ENCODE peak calls at places on chromosomes 13 and 19, in nine cellular contexts. U, G, F, V, S, K, H, C and Q are unnamed samples.

GRCh38 chr13:102901615-102902305 is 55.9 kb downstream of the ERCC5 start:
- DNase-seq in U (no peak), C (no peak), S (no peak), F (no peak), V (no peak), H (no peak), K (no peak), G (no peak), Q (no peak)

GRCh38 chr13:25217023-25217909 is 45.2 kb upstream of the AMER2 start:
- DNase-seq in S (no peak), K (no peak), U (peak; percentile 46), C (no peak), G (no peak), V (no peak), F (no peak), H (no peak), Q (no peak)

GRCh38 chr13:110756268-110756667 is 42.8 kb downstream of the ING1 start:
- DNase-seq in U (peak; percentile 43), K (no peak), S (no peak), H (no peak), F (no peak), G (no peak), C (no peak), V (no peak), Q (no peak)

GRCh38 chr13:51618626-51619025 is 34.4 kb downstream of the WDFY2 start:
- DNase-seq in H (no peak), U (no peak), V (no peak), C (no peak), F (no peak), K (no peak), G (no peak), S (no peak), Q (no peak)

GRCh38 chr19:5099822-5100221 is 130.9 kb downstream of the KDM4B start:
- DNase-seq in C (no peak), F (no peak), H (no peak), K (no peak), V (no peak), G (no peak), U (no peak), S (no peak), Q (no peak)

GRCh38 chr13:39956036-39956435 is 300.6 kb downstream of the COG6 start:
- DNase-seq in U (peak; percentile 29), V (no peak), K (no peak), C (no peak), G (no peak), S (no peak), H (no peak), F (no peak), Q (no peak)

GRCh38 chr13:111548805-111549204 is 228.4 kb downstream of the TEX29 start:
- DNase-seq in G (no peak), U (no peak), F (no peak), H (no peak), V (peak; percentile 40), S (no peak), K (no peak), C (no peak), Q (no peak)

GRCh38 chr13:100530645-100531044 is 57.9 kb downstream of the GGACT start:
- DNase-seq in C (peak; percentile 80), F (no peak), K (peak; percentile 74), V (no peak), U (no peak), H (no peak), S (no peak), G (no peak), Q (no peak)

GRCh38 chr19:3284759-3285646 is 60.5 kb downstream of the CELF5 start:
- DNase-seq in F (no peak), H (no peak), S (peak; percentile 63), V (peak; percentile 83), U (peak; percentile 59), C (peak; percentile 91), K (peak; percentile 97), G (peak; percentile 47), Q (no peak)

GRCh38 chr19:47035127-47035494 is 13.3 kb downstream of the TMEM160 start:
- DNase-seq in K (peak; percentile 83), C (no peak), U (peak; percentile 61), S (no peak), V (no peak), F (no peak), G (no peak), H (no peak), Q (no peak)

GRCh38 chr19:33271246-33272021 is 30.9 kb downstream of the CEBPA start:
- DNase-seq in K (no peak), G (no peak), H (no peak), F (no peak), V (no peak), U (no peak), C (no peak), S (no peak), Q (no peak)

GRCh38 chr19:13866463-13867046 is 10.4 kb upstream of the NANOS3 start:
- DNase-seq in H (no peak), F (no peak), V (no peak), C (no peak), K (no peak), U (no peak), G (no peak), S (no peak), Q (no peak)

GRCh38 chr13:33109801-33110200 is 93.6 kb downstream of the KL start:
- DNase-seq in V (no peak), U (no peak), F (no peak), K (peak; percentile 43), G (no peak), H (no peak), S (no peak), C (no peak), Q (no peak)

GRCh38 chr13:113914333-113915011 is 50.6 kb upstream of the GAS6 start:
- DNase-seq in S (no peak), K (no peak), C (no peak), F (no peak), V (no peak), G (no peak), H (no peak), U (no peak), Q (peak; percentile 18)

GRCh38 chr13:36888645-36889044 is 31.4 kb downstream of the SMAD9 start:
- DNase-seq in H (no peak), S (no peak), U (no peak), V (no peak), F (no peak), G (no peak), K (no peak), C (no peak), Q (no peak)

GRCh38 chr13:72129117-72129516 is 262.1 kb upstream of the DACH1 start:
- DNase-seq in U (no peak), F (no peak), C (no peak), K (no peak), V (no peak), S (no peak), G (no peak), H (no peak), Q (no peak)